ENCODE peak calls at places on chromosomes 1 and 21, in seven cellular contexts. O is substantia nigra; B is NCI-H187; T is dermis microvascular lymphatic vessel endothelial cell; K is activated T-cell treated with anti-CD3 and anti-CD28 coated beads, Interleukin-2, amount 50 U/mL, for 48 hours; P is AG04449; H is uterus. N is an unnamed sample.

GRCh38 chr21:45264919-45265515 is 22.7 kb downstream of the POFUT2 start:
- DNase-seq in O (no peak), B (no peak), T (no peak), K (no peak), P (no peak), H (no peak), N (no peak)

GRCh38 chr1:3247521-3248031 is 178.6 kb downstream of the PRDM16 start:
- DNase-seq in O (no peak), B (no peak), T (no peak), K (no peak), P (no peak), H (no peak), N (no peak)

GRCh38 chr1:196609114-196609737 is 986 bp upstream of the KCNT2 start:
- DNase-seq in O (no peak), B (no peak), T (peak), K (no peak), P (no peak), H (peak), N (no peak)

GRCh38 chr1:59017501-59018231 is 233.8 kb upstream of the JUN start:
- DNase-seq in O (no peak), B (no peak), T (no peak), K (no peak), P (no peak), H (no peak), N (no peak)

GRCh38 chr1:230808268-230808872 is 60.0 kb downstream of the C1orf198 start:
- DNase-seq in O (no peak), B (no peak), T (no peak), K (no peak), P (no peak), H (no peak), N (no peak)

GRCh38 chr1:10664251-10664650 is 132.2 kb downstream of the CASZ1 start:
- DNase-seq in O (no peak), B (no peak), T (no peak), K (no peak), P (no peak), H (no peak), N (no peak)

GRCh38 chr1:40302475-40302874 is 14.6 kb downstream of the COL9A2 start:
- DNase-seq in O (no peak), B (no peak), T (no peak), K (peak), P (no peak), H (no peak), N (no peak)

GRCh38 chr1:244052011-244052727 is 1.1 kb downstream of the ZBTB18 start:
- DNase-seq in O (no peak), B (no peak), T (peak), K (no peak), P (no peak), H (no peak), N (peak)

GRCh38 chr1:63073530-63074306 is 248.6 kb upstream of the FOXD3 start:
- DNase-seq in O (peak), B (no peak), T (no peak), K (no peak), P (no peak), H (no peak), N (peak)

GRCh38 chr1:176066709-176067108 is 140.4 kb downstream of the COP1 start:
- DNase-seq in O (no peak), B (no peak), T (no peak), K (no peak), P (no peak), H (no peak), N (no peak)

GRCh38 chr1:192763756-192764155 is 45.1 kb upstream of the RGS2 start:
- DNase-seq in O (no peak), B (no peak), T (no peak), K (no peak), P (peak), H (no peak), N (no peak)

GRCh38 chr1:6009120-6010040 is 17.2 kb upstream of the NPHP4 start:
- DNase-seq in O (no peak), B (no peak), T (no peak), K (no peak), P (no peak), H (no peak), N (no peak)

GRCh38 chr1:225426395-225427248 is 1.2 kb downstream of the LBR start:
- DNase-seq in O (no peak), B (peak), T (peak), K (peak), P (no peak), H (no peak), N (peak)

GRCh38 chr1:7350804-7351203 is 420.3 kb upstream of the VAMP3 start:
- DNase-seq in O (no peak), B (no peak), T (no peak), K (no peak), P (no peak), H (no peak), N (no peak)

N was measured in pons.